ENCODE peak calls at places on chromosomes 6 and 20, in five cellular contexts. S is HCT116, Y is IMR-90, R is AG04449, T is lower lobe of right lung. M is an unnamed sample.

GRCh38 chr20:50600281-50600895 is 90.2 kb downstream of the PTPN1 start:
- DNase-seq in S (no peak), Y (no peak), R (no peak), T (no peak), M (no peak)

GRCh38 chr6:166998256-166999144 is 697 bp upstream of the CEP43 start:
- DNase-seq in S (no peak), Y (no peak), R (no peak), T (peak), M (peak)

GRCh38 chr6:165245716-165246115 is 63.7 kb downstream of the C6orf118 start:
- DNase-seq in S (no peak), Y (no peak), R (no peak), T (no peak), M (no peak)

GRCh38 chr6:40543776-40544175 is 43.4 kb downstream of the LRFN2 start:
- DNase-seq in S (no peak), Y (no peak), R (no peak), T (no peak), M (no peak)

GRCh38 chr6:162217811-162218450 is 509.6 kb downstream of the PRKN start:
- DNase-seq in S (no peak), Y (no peak), R (no peak), T (no peak), M (no peak)

GRCh38 chr20:9978395-9979004 is 56.3 kb upstream of the ANKEF1 start:
- DNase-seq in S (peak), Y (peak), R (peak), T (no peak), M (peak)

GRCh38 chr6:4403828-4404227 is 268.5 kb upstream of the ECI2 start:
- DNase-seq in S (no peak), Y (no peak), R (no peak), T (no peak), M (no peak)

GRCh38 chr6:149961728-149962425 is 1.9 kb upstream of the ULBP1 start:
- DNase-seq in S (peak), Y (no peak), R (no peak), T (no peak), M (peak)

GRCh38 chr6:20661721-20662120 is 127.5 kb downstream of the CDKAL1 start:
- DNase-seq in S (no peak), Y (peak), R (no peak), T (no peak), M (no peak)

GRCh38 chr20:47922280-47922675 is 137.0 kb upstream of the SULF2 start:
- DNase-seq in S (no peak), Y (peak), R (peak), T (no peak), M (no peak)

GRCh38 chr20:63496404-63497120 is 2.3 kb downstream of the EEF1A2 start:
- DNase-seq in S (no peak), Y (no peak), R (no peak), T (no peak), M (no peak)

GRCh38 chr6:16850332-16851022 is 89.2 kb upstream of the ATXN1 start:
- DNase-seq in S (no peak), Y (no peak), R (no peak), T (no peak), M (no peak)

GRCh38 chr6:16372029-16372776 is 133.8 kb downstream of the GMPR start:
- DNase-seq in S (no peak), Y (no peak), R (no peak), T (no peak), M (no peak)

GRCh38 chr20:25067102-25067987 is 9.4 kb upstream of the ACSS1 start:
- DNase-seq in S (no peak), Y (no peak), R (no peak), T (no peak), M (no peak)

GRCh38 chr6:37860226-37860839 is 40.8 kb downstream of the ZFAND3 start:
- DNase-seq in S (peak), Y (peak), R (no peak), T (no peak), M (peak)

GRCh38 chr20:33419140-33419974 is 18.0 kb upstream of the CDK5RAP1 start:
- DNase-seq in S (no peak), Y (peak), R (no peak), T (no peak), M (no peak)

GRCh38 chr6:87357479-87358196 is 13.0 kb downstream of the C6orf163 start:
- DNase-seq in S (no peak), Y (no peak), R (no peak), T (no peak), M (no peak)

GRCh38 chr20:24908642-24909041 is 40.4 kb upstream of the CST7 start:
- DNase-seq in S (no peak), Y (no peak), R (no peak), T (no peak), M (no peak)

GRCh38 chr6:91185072-91185471 is 598.2 kb upstream of the MAP3K7 start:
- DNase-seq in S (no peak), Y (no peak), R (no peak), T (no peak), M (no peak)

GRCh38 chr6:22512716-22513452 is 56.5 kb upstream of the HDGFL1 start:
- DNase-seq in S (no peak), Y (peak), R (no peak), T (no peak), M (peak)

GRCh38 chr6:1266686-1267056 is 45.2 kb upstream of the FOXQ1 start:
- DNase-seq in S (no peak), Y (no peak), R (no peak), T (no peak), M (no peak)

GRCh38 chr6:151291145-151292055 is 51.6 kb downstream of the AKAP12 start:
- DNase-seq in S (no peak), Y (peak), R (peak), T (no peak), M (no peak)

GRCh38 chr20:62401331-62401779 is 5.7 kb downstream of the CABLES2 start:
- DNase-seq in S (no peak), Y (no peak), R (no peak), T (no peak), M (no peak)
- TF ChIP-seq CTCF in S (no peak), Y (no peak), R (no peak), T (no peak), M (no peak)

GRCh38 chr6:41733707-41734665 is 1.4 kb downstream of the TFEB start:
- DNase-seq in S (peak), Y (peak), R (no peak), T (peak), M (peak)
- H3K4me3 ChIP-seq in S (peak), Y (peak), R (peak), T (peak), M (peak)

GRCh38 chr6:42744351-42744890 is 1.5 kb downstream of the TBCC start:
- DNase-seq in S (no peak), Y (no peak), R (no peak), T (no peak), M (no peak)
- TF ChIP-seq CTCF in S (no peak), Y (peak), R (no peak), T (no peak), M (no peak)

DNA sequence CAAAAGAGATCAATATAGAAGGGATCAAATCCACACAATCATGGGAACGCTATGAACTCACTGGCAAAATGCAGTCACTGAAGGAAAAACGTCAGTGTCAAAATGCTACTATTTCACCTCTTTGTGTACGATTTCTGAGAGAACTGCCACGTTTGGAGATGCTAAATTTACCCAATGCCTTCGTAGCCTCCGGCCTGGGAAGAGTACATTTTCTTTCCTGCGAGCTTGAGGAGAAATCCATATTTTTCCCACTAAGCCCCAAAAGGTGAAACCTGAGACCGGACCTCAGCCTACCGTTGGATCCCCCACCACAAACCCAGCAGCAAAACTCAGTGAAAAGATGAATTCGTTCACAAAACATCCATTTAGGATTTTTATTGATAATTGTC is 131.7 kb downstream of the GPX5 start:
- DNase-seq in S (no peak), Y (no peak), R (no peak), T (no peak), M (no peak)
- H3K4me3 ChIP-seq in S (no peak), Y (peak), R (peak), T (peak), M (peak)

GRCh38 chr6:36545767-36546663 is 1.3 kb downstream of the STK38 start:
- DNase-seq in S (no peak), Y (peak), R (no peak), T (no peak), M (peak)
- TF ChIP-seq CTCF in S (no peak), Y (no peak), R (no peak), T (no peak), M (no peak)

GRCh38 chr20:51710503-51710902 is 57.7 kb downstream of the ATP9A start:
- DNase-seq in S (no peak), Y (no peak), R (no peak), T (no peak), M (no peak)
- H3K4me3 ChIP-seq in S (no peak), Y (no peak), R (no peak), T (no peak), M (no peak)

GRCh38 chr6:25465931-25466330 is 186.1 kb upstream of the SCGN start:
- DNase-seq in S (no peak), Y (peak), R (no peak), T (no peak), M (no peak)

GRCh38 chr6:25472314-25472713 is 179.7 kb upstream of the SCGN start:
- DNase-seq in S (no peak), Y (no peak), R (no peak), T (no peak), M (no peak)

GRCh38 chr6:25473447-25473846 is 178.6 kb upstream of the SCGN start:
- DNase-seq in S (no peak), Y (no peak), R (no peak), T (no peak), M (no peak)

GRCh38 chr6:25468881-25469280 is 183.1 kb upstream of the SCGN start:
- DNase-seq in S (no peak), Y (no peak), R (no peak), T (no peak), M (no peak)

DNA sequence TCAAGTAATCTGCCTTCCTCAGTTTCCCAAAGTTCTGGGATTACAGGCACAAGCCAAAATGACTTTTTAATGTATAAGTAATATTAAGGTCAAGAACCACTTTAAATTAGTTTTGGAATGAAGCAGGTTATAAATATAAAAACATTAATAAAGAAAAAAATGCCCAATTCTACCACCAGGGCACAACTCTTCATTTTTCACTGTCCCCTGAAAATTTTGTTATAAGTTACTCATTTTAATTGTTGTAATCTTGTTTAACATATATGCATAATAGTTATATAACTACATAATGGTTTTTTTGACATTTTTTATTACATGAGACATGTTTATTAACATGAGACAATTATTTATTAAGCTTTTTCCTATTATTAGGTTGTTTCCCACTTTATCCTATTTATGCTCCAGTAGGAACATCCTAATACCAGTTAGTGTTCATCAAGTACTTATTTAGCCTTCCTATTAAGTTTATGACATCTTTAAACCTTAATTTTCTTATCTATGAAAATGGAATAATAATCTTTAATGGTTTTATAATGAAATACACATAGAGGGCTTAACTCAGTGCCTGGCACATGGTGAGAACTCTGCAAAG is 182.1 kb upstream of the SCGN start:
- DNase-seq in S (no peak), Y (no peak), R (no peak), T (no peak), M (no peak)
- TF ChIP-seq CTCF in S (no peak), Y (no peak), R (no peak), T (no peak), M (peak)

M was measured in GM12865.